ENCODE peak calls at places on chromosomes 6 and 20, in five cellular contexts. E, C, R, W and B are unnamed samples.
A peak's percentile ranks its signal among the peaks of the same experiment; 100 is the strongest.

GRCh38 chr20:47681977-47682812 is 103.1 kb downstream of the SULF2 start:
- DNase-seq in C (no peak), R (no peak), E (peak; percentile 81), W (no peak), B (no peak)

GRCh38 chr20:44203161-44203560 is 7.4 kb downstream of the OSER1 start:
- DNase-seq in C (no peak), W (no peak), E (no peak), R (no peak), B (no peak)

GRCh38 chr20:5557123-5557522 is 193.1 kb upstream of the SHLD1 start:
- DNase-seq in R (peak; percentile 15), E (peak; percentile 61), C (peak; percentile 13), W (peak; percentile 54), B (peak; percentile 63)

GRCh38 chr6:26173836-26174144 is 86.6 kb downstream of the HFE start:
- DNase-seq in C (no peak), E (no peak), W (no peak), R (no peak), B (no peak)

GRCh38 chr20:46991850-46992639 is 97.4 kb downstream of the EYA2 start:
- DNase-seq in E (no peak), R (no peak), W (no peak), C (no peak), B (no peak)

GRCh38 chr6:30880563-30881252 is 3.6 kb upstream of the DDR1 start:
- DNase-seq in W (peak; percentile 48), C (no peak), E (no peak), R (no peak), B (no peak)

GRCh38 chr20:47711046-47711752 is 74.1 kb downstream of the SULF2 start:
- DNase-seq in C (no peak), W (no peak), R (no peak), E (peak; percentile 99), B (no peak)

GRCh38 chr6:98843274-98844243 is 9.2 kb downstream of the POU3F2 start:
- DNase-seq in E (no peak), W (no peak), R (no peak), C (no peak), B (no peak)

GRCh38 chr6:34717466-34717865 is 20.9 kb upstream of the ILRUN start:
- DNase-seq in W (no peak), C (no peak), R (no peak), E (no peak), B (no peak)

GRCh38 chr20:32991386-32991785 is 12.8 kb downstream of the SUN5 start:
- DNase-seq in W (no peak), E (no peak), R (no peak), C (no peak), B (no peak)

GRCh38 chr20:38338849-38339520 is 7.3 kb upstream of the LBP start:
- DNase-seq in E (no peak), W (no peak), R (no peak), C (no peak), B (no peak)

GRCh38 chr20:23668477-23668951 is 20.3 kb downstream of the CST4 start:
- DNase-seq in W (peak; percentile 63), E (peak; percentile 84), R (no peak), C (peak; percentile 54), B (peak; percentile 58)

GRCh38 chr6:158002951-158003853 is 21.5 kb downstream of the SYNJ2 start:
- DNase-seq in W (no peak), E (no peak), R (no peak), C (no peak), B (no peak)

GRCh38 chr20:5919634-5920544 is 30.4 kb downstream of the TRMT6 start:
- DNase-seq in C (no peak), R (no peak), W (no peak), E (no peak), B (no peak)

GRCh38 chr6:137102851-137103492 is 58.2 kb upstream of the IL20RA start:
- DNase-seq in E (no peak), C (no peak), W (no peak), R (peak; percentile 100), B (no peak)

GRCh38 chr20:62898970-62899632 is 27.2 kb downstream of the DIDO1 start:
- DNase-seq in R (no peak), E (no peak), W (no peak), C (no peak), B (no peak)

GRCh38 chr20:49724637-49725606 is 11.2 kb upstream of the B4GALT5 start:
- DNase-seq in C (no peak), E (peak; percentile 61), W (no peak), R (no peak), B (peak; percentile 60)

GRCh38 chr6:84093405-84094049 is 60.0 kb downstream of the MRAP2 start:
- DNase-seq in W (no peak), C (no peak), E (no peak), R (no peak), B (no peak)

GRCh38 chr20:39398656-39399055 is 436.5 kb downstream of the DHX35 start:
- DNase-seq in W (no peak), R (no peak), E (no peak), C (no peak), B (no peak)

GRCh38 chr6:40419377-40419776 is 167.8 kb downstream of the LRFN2 start:
- DNase-seq in C (no peak), W (no peak), R (no peak), E (no peak), B (no peak)

GRCh38 chr20:25024171-25024570 is 31.6 kb upstream of the APMAP start:
- DNase-seq in W (no peak), R (no peak), E (no peak), C (no peak), B (no peak)

GRCh38 chr6:71496018-71496800 is 207.6 kb downstream of the OGFRL1 start:
- DNase-seq in W (no peak), R (peak; percentile 38), E (no peak), C (no peak), B (no peak)

GRCh38 chr6:85096976-85097375 is 332.6 kb upstream of the TBX18 start:
- DNase-seq in R (no peak), W (no peak), E (no peak), C (no peak), B (no peak)

GRCh38 chr6:100880901-100881706 is at the start of gene ASCC3:
- DNase-seq in E (peak; percentile 78), R (peak; percentile 63), C (peak; percentile 75), W (peak; percentile 92), B (peak; percentile 85)

GRCh38 chr6:17663203-17663602 is 43.5 kb downstream of the NUP153 start:
- DNase-seq in R (no peak), C (no peak), W (no peak), E (no peak), B (no peak)

GRCh38 chr6:124676033-124676432 is 286.2 kb upstream of the RNF217 start:
- DNase-seq in W (no peak), E (no peak), C (no peak), R (no peak), B (no peak)

GRCh38 chr6:47197672-47198640 is 111.7 kb downstream of the TNFRSF21 start:
- DNase-seq in E (no peak), C (no peak), R (no peak), W (no peak), B (no peak)

GRCh38 chr6:149898966-149899365 is 1.1 kb upstream of the RAET1E start:
- DNase-seq in W (no peak), C (no peak), R (no peak), E (no peak), B (no peak)

DNA sequence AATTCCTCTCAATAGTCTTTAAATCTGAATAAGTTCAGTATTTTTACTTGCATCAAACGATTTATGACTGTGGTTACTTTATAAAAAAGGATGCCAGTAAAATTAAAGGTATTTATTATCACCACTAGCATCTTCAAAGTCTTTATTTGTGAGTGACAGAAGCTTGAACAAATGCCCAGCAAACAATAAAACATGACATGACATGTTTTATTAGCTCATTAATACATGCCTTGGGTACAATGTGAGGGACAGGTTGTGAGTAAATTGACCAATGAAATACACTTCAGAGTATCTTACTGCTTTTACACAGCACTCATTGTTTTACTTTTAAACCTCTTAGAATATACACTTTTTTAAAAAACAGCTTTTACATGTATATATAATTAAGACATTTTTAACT is 113.4 kb upstream of the BEND3 start:
- DNase-seq in C (no peak), R (no peak), W (no peak), E (no peak), B (no peak)
- TF ChIP-seq ZBTB33 in C (no peak), R (no peak), W (no peak), E (no peak), B (no peak)

DNA sequence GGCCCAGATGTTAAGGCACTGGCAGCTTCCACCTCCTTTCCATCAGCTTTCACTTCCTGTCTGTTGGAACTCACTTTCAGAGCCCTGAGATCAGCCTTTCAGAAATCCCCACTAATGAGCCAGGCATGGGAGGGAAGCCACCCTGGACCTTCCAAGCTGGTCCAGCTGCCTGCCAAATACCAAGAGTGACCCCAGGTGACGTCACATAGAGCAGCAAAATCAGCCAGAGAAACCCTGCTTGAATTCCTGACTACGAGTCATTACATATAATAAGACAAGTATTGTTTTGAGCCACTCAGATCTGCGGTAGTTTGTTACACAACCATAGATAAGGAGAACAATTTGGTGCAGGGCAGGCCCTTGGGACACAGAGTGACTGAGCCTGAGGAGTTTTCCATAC is 556.0 kb upstream of the JAG1 start:
- DNase-seq in R (no peak), E (no peak), W (no peak), C (peak; percentile 34), B (no peak)
- TF ChIP-seq ZBTB33 in R (no peak), E (no peak), W (no peak), C (no peak), B (no peak)

DNA sequence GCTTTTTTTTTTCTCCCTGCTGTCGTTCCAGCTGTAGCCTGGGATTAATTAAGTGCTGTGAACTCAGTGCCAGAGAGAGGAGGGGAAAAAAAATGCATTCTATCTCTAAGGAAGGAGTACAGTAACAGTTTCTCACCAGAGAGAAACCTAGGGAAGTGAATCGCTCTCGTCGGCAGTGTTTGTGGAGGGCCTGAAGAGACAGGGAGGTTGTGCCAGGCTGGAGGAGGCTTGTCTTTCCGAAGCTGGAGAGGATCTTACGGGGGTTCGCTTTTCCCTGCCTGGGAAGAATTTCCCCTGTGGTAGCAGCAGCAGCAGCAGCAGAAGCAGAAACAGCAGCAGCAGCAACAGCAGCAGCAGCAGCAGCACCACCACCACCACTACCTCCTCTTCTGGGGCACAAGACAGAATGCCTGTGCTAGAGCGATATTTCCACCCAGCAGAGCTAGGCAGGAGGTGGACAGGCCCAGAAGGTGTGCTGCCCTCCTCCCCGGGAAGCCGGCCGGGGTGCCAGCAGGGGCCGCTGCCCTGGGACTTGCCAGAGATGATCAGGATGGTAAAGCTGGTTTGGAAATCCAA is 186.5 kb downstream of the PDE7B start:
- DNase-seq in C (no peak), R (no peak), E (no peak), W (peak; percentile 65), B (no peak)
- TF ChIP-seq ZBTB33 in C (no peak), R (no peak), E (no peak), W (no peak), B (no peak)

DNA sequence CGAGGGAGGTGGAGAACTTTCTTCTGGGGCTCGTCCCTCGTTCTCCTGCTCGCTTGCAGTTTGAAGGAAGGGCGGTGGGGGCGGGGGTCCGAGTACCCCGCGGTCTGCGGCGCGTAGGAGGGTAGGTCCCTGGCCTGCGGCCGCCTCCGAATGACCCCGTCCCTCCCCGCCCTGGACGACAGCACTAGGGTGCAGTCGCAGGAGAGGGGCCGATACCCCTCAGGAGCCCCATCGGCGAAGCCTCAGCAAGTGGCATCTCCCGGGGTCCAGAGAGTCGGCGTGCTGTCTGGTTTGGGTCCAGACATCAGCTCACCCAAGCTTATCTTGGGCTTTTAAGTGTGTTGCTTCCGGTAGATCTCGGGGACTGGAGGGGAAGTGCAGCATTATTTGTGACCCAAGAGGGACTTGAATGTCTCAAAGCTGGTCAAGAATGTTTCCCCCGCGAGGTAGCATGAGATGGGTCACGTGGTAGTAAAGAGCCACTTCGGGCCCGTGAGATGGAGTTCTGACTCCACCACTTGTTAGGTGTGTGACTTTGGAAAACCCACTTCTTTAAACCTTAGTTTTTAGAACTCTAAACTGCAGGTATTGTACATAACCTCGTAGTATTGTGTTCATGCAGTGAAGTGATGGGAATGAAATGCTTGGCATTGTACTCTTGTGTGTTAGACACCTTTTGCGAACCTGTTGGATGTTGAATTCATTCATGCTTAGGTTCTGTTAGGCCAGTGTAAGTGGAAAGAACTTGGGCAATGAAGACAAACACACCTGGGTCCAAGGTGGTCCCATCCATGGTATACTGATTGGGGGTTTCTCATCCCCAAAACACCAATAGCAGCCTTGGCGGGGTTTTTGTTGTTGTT is 916 bp downstream of the ANKRD6 start:
- DNase-seq in W (no peak), R (peak; percentile 24), C (no peak), E (no peak), B (no peak)
- TF ChIP-seq ZBTB33 in W (no peak), R (no peak), C (no peak), E (no peak), B (no peak)